ENCODE peak calls at places on chromosomes 1 and 21, in four cellular contexts. W is body of pancreas, V is esophagus muscularis mucosa, G is lower lobe of right lung. T is an unnamed sample.
A peak's percentile ranks its signal among the peaks of the same experiment; 100 is the strongest.

GRCh38 chr1:108816049-108816882 is 40.6 kb downstream of the AKNAD1 start:
- DNase-seq in W (peak; percentile 84), G (peak; percentile 55), V (no peak), T (peak; percentile 66)

GRCh38 chr1:186985889-186986491 is 157.2 kb downstream of the PLA2G4A start:
- DNase-seq in W (no peak), V (no peak), G (no peak), T (no peak)

GRCh38 chr1:216660561-216660960 is 62.7 kb downstream of the ESRRG start:
- DNase-seq in G (no peak), W (no peak), V (no peak), T (no peak)

GRCh38 chr21:28639742-28640141 is 352.9 kb downstream of the LTN1 start:
- DNase-seq in V (no peak), G (no peak), W (no peak), T (no peak)

GRCh38 chr1:56378376-56379070 is 200.8 kb downstream of the PLPP3 start:
- DNase-seq in V (no peak), W (no peak), G (no peak), T (no peak)

GRCh38 chr1:66981679-66982078 is 56.9 kb downstream of the MIER1 start:
- DNase-seq in G (no peak), W (peak; percentile 30), V (no peak), T (no peak)

GRCh38 chr1:119674110-119674509 is 26.0 kb upstream of the ZNF697 start:
- DNase-seq in G (no peak), V (no peak), W (no peak), T (no peak)

GRCh38 chr1:155070721-155071556 is 7.4 kb downstream of the EFNA4 start:
- DNase-seq in V (no peak), G (peak; percentile 89), W (peak; percentile 83), T (peak; percentile 78)

GRCh38 chr1:14704846-14705245 is 106.4 kb downstream of the KAZN start:
- DNase-seq in G (no peak), W (no peak), V (no peak), T (no peak)

GRCh38 chr1:63643517-63643916 is 50.3 kb downstream of the PGM1 start:
- DNase-seq in G (no peak), V (no peak), W (no peak), T (peak; percentile 24)

GRCh38 chr1:153774780-153775431 is at the start of gene SLC27A3:
- DNase-seq in V (peak; percentile 94), G (no peak), W (peak; percentile 71), T (peak; percentile 86)

GRCh38 chr1:9659328-9659727 is 7.8 kb downstream of the PIK3CD start:
- DNase-seq in V (no peak), W (no peak), G (no peak), T (no peak)

GRCh38 chr1:241834733-241835377 is 13.1 kb upstream of the EXO1 start:
- DNase-seq in V (no peak), W (no peak), G (no peak), T (no peak)

GRCh38 chr21:42806489-42807140 is 72.7 kb downstream of the WDR4 start:
- DNase-seq in V (peak; percentile 79), G (no peak), W (no peak), T (no peak)

GRCh38 chr21:44892536-44893277 is 19.2 kb upstream of the PTTG1IP start:
- DNase-seq in G (peak; percentile 81), V (no peak), W (peak; percentile 75), T (peak; percentile 69)

GRCh38 chr1:164440222-164440621 is 118.8 kb upstream of the PBX1 start:
- DNase-seq in W (peak; percentile 23), G (no peak), V (no peak), T (peak; percentile 16)

DNA sequence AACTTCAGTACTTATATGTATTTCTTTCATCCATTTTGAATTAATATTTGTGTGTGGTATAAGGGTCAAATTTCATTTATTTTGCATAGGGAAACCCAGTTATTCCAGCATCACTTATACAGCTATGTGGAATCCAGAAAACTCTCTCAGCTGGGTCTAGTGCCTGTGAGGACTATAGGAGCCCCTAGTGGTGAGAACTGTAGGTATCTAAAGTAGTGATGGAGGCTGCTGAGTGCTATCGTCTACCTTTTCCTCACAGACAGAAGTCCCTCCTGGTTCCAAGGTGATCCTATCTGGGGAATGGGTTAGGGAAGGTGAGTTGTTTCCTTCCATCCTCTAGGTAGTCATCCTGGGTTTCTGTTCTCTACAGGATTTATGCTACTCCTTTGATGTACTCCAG is 352.0 kb upstream of the C1orf87 start:
- DNase-seq in V (no peak), G (no peak), W (no peak), T (no peak)
- TF ChIP-seq CTCF in V (no peak), G (no peak), W (no peak), T (peak; percentile 36)

DNA sequence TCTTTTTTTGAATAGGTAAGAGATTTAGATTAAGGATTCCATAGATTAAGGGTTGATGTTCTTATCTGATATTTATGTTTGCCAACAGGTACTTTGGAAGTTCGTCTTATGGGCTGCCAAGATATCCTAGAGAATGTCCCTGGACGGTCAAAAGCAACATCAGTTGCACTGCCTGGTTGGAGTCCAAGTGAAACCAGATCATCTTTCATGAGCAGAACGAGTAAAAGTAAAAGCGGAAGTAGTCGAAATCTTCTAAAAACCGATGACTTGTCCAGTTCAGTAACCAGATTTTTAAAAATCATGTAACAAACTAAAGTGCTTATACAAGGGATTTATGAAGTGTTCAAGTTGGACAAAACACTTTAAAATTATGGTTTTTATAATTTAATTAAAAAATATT is 100.5 kb downstream of the PKN2 start:
- DNase-seq in W (no peak), V (no peak), G (no peak), T (no peak)
- TF ChIP-seq CTCF in W (no peak), V (no peak), G (no peak), T (no peak)

GRCh38 chr1:25169610-25170009 is 62.7 kb downstream of the SYF2 start:
- DNase-seq in V (peak; percentile 70), G (no peak), W (no peak), T (no peak)

GRCh38 chr1:25166847-25167246 is 65.5 kb downstream of the SYF2 start:
- DNase-seq in V (no peak), G (no peak), W (no peak), T (no peak)

GRCh38 chr1:25168193-25169071 is 63.9 kb downstream of the SYF2 start:
- DNase-seq in G (no peak), W (no peak), V (peak; percentile 75), T (no peak)

GRCh38 chr1:25169168-25169567 is 63.1 kb downstream of the SYF2 start:
- DNase-seq in V (no peak), G (no peak), W (no peak), T (no peak)

DNA sequence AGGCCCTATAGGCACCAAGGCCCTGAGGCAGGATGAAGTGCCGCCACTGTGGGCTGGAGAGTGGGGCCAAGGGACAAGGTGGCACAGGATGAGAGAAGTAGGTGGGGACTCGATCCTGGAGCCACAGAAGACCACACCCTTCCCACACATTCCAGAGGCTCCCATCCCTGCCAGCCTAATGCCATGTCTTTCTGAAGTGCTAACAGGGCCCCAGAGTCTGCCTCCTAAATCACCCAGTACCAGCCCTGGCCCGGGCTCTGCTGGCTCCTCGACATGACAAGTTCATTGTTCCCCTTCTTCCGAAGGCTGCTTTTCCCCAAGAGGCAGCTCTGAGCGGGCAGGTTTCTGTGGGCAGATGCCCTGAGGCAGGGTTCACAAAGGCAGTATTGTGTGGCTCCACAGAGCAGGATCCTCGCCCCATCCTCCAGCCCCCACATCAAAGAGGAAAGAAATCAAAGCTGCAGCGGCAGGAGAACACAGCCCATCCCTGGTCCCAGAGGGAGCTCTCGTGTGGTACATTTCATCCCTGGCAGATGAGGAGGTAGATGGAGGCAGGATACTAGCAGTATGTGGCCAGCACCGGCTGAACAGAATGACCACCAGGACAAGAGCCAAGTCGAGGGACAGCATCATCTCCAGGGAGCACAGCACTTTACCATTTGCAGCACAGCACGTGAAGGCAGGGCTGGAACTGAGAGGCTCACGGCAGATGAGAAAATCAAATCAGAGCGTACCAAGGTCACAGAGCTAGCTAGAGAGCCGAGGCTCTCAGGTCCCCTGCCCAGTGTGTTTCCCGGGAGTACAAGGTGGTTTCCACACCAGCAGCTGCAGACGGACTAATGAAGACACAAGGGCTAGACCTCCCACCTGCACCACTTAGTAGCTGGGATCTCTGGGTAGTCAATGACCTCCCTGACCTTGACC is 64.8 kb downstream of the SYF2 start:
- DNase-seq in G (no peak), V (peak; percentile 77), W (no peak), T (no peak)
- TF ChIP-seq CTCF in G (no peak), V (no peak), W (no peak), T (no peak)

GRCh38 chr1:206021796-206022365 is 1.8 kb downstream of the CTSE start:
- DNase-seq in W (no peak), V (no peak), G (no peak), T (no peak)
- TF ChIP-seq CTCF in W (no peak), V (no peak), G (no peak), T (no peak)

GRCh38 chr1:176959461-176959860 is 205.1 kb downstream of the ASTN1 start:
- DNase-seq in V (no peak), G (no peak), W (no peak), T (no peak)

GRCh38 chr1:176957603-176958002 is 206.9 kb downstream of the ASTN1 start:
- DNase-seq in V (no peak), W (no peak), G (no peak), T (no peak)

GRCh38 chr1:176949033-176949662 is 215.4 kb downstream of the ASTN1 start:
- DNase-seq in W (peak; percentile 83), G (peak; percentile 63), V (no peak), T (peak; percentile 25)

GRCh38 chr1:176950736-176951308 is 213.7 kb downstream of the ASTN1 start:
- DNase-seq in G (no peak), V (no peak), W (no peak), T (no peak)

GRCh38 chr1:176954242-176954641 is 210.3 kb downstream of the ASTN1 start:
- DNase-seq in V (no peak), W (no peak), G (no peak), T (no peak)
- TF ChIP-seq CTCF in V (no peak), W (peak; percentile 16), G (no peak), T (peak; percentile 29)

T was measured in left ventricle myocardium inferior.